ENCODE peak calls at places on chromosome 6, in six cellular contexts. E is neural progenitor cell; C is suprapubic skin; P is CD4-positive, alpha-beta memory T cell; X is GM23248; O is effector memory CD4-positive, alpha-beta T cell. S is an unnamed sample. For H3K36me3 and H3K9me3, the result is how much of the 10 kb centered on the place peaks cover.

GRCh38 chr6:150026976-150027805 is 1.9 kb upstream of the RAET1L start:
- DNase-seq in E (no peak), C (no peak), P (no peak), X (no peak), O (no peak), S (no peak)

GRCh38 chr6:125953502-125953875 is 3.1 kb upstream of the HINT3 start:
- DNase-seq in E (peak), C (no peak), P (no peak), X (no peak), O (no peak), S (no peak)

GRCh38 chr6:77298298-77298697 is 165.0 kb downstream of the HTR1B start:
- DNase-seq in E (no peak), C (no peak), P (no peak), X (no peak), O (no peak), S (no peak)

GRCh38 chr6:14804444-14805210 is 441.2 kb upstream of the JARID2 start:
- DNase-seq in E (no peak), C (peak), P (no peak), X (peak), O (no peak), S (no peak)

GRCh38 chr6:104941694-104942177 is 15.2 kb upstream of the LIN28B start:
- DNase-seq in E (peak), C (no peak), P (no peak), X (no peak), O (no peak), S (no peak)

GRCh38 chr6:41132254-41132653 is 21.9 kb downstream of the TREML1 start:
- DNase-seq in E (no peak), C (no peak), P (no peak), X (no peak), O (no peak), S (no peak)

GRCh38 chr6:6696867-6697531 is 108.5 kb downstream of the LY86 start:
- DNase-seq in E (peak), C (no peak), P (no peak), X (peak), O (no peak), S (no peak)

GRCh38 chr6:131523988-131524673 is 48.9 kb upstream of the ARG1 start:
- DNase-seq in E (no peak), C (no peak), P (no peak), X (no peak), O (no peak), S (no peak)

GRCh38 chr6:38687043-38687353 is 15.9 kb downstream of the GLO1 start:
- DNase-seq in E (no peak), C (no peak), P (no peak), X (no peak), O (no peak), S (no peak)

GRCh38 chr6:44678252-44678935 is 290.9 kb downstream of the CDC5L start:
- DNase-seq in E (no peak), C (no peak), P (no peak), X (no peak), O (no peak), S (no peak)

GRCh38 chr6:106568518-106568917 is 60.8 kb downstream of the RTN4IP1 start:
- DNase-seq in E (no peak), C (no peak), P (no peak), X (peak), O (no peak), S (no peak)

GRCh38 chr6:53273356-53273755 is 75.4 kb downstream of the ELOVL5 start:
- DNase-seq in E (peak), C (no peak), P (no peak), X (no peak), O (no peak), S (no peak)

GRCh38 chr6:157368359-157369049 is 12.5 kb upstream of the ZDHHC14 start:
- DNase-seq in E (no peak), C (no peak), P (no peak), X (no peak), O (no peak), S (no peak)

GRCh38 chr6:90393232-90393884 is 96.7 kb upstream of the BACH2 start:
- DNase-seq in E (peak), C (no peak), P (peak), X (peak), O (peak), S (no peak)

GRCh38 chr6:106163446-106163965 is 77.4 kb downstream of the PRDM1 start:
- DNase-seq in E (peak), C (no peak), P (peak), X (peak), O (peak), S (no peak)

GRCh38 chr6:97189767-97190166 is 93.2 kb downstream of the MMS22L start:
- DNase-seq in E (no peak), C (no peak), P (no peak), X (peak), O (no peak), S (no peak)

GRCh38 chr6:154514481-154514880 is 4.0 kb upstream of the CNKSR3 start:
- DNase-seq in E (no peak), C (no peak), P (no peak), X (no peak), O (no peak), S (no peak)

DNA sequence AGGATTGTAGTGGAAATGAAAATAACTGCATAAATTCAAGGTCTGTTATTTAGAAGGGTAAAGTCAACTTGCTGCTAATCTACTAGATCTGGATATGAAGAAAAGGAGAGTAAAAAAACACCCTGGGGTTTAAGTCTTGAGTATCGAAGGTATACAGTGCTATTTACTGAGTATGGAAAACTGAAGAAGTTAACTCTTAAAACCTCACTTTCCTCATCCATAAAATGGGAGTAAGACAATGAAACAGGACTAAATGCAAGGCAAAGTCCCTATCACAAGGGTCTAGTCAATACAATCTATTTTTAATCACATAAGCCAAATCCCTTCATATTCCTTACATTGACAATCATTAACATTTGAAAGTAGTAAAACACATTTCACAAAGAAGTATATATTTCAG is 2.2 kb downstream of the FBXO5 start:
- DNase-seq in E (no peak), C (no peak), P (no peak), X (no peak), O (no peak), S (no peak)
- H3K4me3 ChIP-seq in E (peak), C (no peak), P (no peak), X (peak), O (no peak), S (no peak)

DNA sequence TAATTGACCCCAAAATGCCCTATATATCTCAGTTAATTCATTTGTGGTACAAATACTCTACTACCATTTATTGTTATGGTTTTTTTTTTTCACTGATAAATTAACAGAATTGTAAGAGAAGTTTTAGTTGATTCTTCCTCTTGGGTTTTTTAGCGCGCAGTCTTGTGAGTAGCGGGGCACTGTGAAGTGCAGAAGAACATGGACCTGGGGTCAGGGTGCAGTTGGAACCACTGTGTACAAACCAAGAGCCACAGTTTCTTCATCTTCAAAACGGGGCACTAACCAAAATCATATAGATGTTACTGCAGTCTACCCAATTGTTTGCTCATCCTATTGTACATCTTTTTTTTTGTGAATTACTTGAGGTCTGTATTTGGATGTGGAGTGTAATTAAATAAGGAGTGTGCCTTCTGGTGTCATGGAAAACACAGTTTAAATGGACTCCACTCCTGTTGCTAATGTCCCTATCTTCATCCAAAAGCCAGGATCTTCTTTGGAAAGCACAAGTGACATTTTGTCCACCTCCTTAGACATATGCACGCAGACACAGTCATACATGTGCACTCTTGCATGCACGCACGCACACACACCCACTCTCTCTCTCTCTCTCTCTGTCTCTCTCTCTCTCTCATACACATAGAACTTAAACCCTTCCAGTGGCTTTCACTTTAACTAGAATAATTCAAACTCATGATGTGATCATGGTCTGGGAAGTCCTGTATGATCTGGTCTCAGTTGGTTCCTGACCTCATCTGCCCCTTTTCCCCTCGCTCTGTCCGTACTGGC is 51.5 kb downstream of the AFDN start:
- DNase-seq in E (no peak), C (no peak), P (no peak), X (no peak), O (no peak), S (no peak)
- H3K36me3 ChIP-seq in E (under half), C (under half), P (under half), X (under half), O (under half), S (under half)

GRCh38 chr6:315226-315625 is 22.9 kb downstream of the DUSP22 start:
- DNase-seq in E (no peak), C (no peak), P (no peak), X (no peak), O (no peak), S (no peak)
- H3K9me3 ChIP-seq in E (under half), C (under half), P (under half), X (under half), O (under half), S (under half)

GRCh38 chr6:169213814-169214520 is 39.7 kb downstream of the THBS2 start:
- DNase-seq in E (no peak), C (no peak), P (no peak), X (no peak), O (no peak), S (no peak)

GRCh38 chr6:169211881-169212280 is 41.8 kb downstream of the THBS2 start:
- DNase-seq in E (no peak), C (no peak), P (no peak), X (no peak), O (no peak), S (no peak)

GRCh38 chr6:169212897-169213813 is 40.5 kb downstream of the THBS2 start:
- DNase-seq in E (peak), C (peak), P (peak), X (peak), O (peak), S (peak)

GRCh38 chr6:169210611-169211010 is 43.0 kb downstream of the THBS2 start:
- DNase-seq in E (no peak), C (no peak), P (no peak), X (no peak), O (no peak), S (no peak)

DNA sequence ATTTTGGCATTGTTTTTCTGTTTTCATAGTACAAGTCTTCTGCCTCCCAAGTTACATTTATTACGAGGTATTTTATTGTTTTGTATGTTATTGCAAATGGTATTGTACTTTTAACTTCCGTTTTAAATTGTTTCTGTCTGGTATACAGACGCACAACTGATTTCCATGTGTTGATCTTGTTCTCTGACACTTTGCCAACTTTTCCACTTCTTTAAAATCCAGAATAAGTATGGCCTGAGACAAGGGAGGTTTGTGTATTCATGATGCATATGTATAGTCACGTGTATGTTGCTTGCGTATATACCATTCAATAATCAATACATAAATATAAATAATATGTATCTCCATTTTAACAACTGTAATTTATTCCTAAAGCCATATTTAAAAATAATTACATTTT is 41.2 kb downstream of the THBS2 start:
- DNase-seq in E (no peak), C (no peak), P (peak), X (no peak), O (no peak), S (no peak)
- H3K4me3 ChIP-seq in E (peak), C (peak), P (no peak), X (peak), O (peak), S (peak)

GRCh38 chr6:43016935-43017334 is 2.9 kb downstream of the KLHDC3 start:
- DNase-seq in E (no peak), C (no peak), P (no peak), X (no peak), O (no peak), S (no peak)
- H3K36me3 ChIP-seq in E (under half), C (under half), P (under half), X (under half), O (under half), S (under half)

DNA sequence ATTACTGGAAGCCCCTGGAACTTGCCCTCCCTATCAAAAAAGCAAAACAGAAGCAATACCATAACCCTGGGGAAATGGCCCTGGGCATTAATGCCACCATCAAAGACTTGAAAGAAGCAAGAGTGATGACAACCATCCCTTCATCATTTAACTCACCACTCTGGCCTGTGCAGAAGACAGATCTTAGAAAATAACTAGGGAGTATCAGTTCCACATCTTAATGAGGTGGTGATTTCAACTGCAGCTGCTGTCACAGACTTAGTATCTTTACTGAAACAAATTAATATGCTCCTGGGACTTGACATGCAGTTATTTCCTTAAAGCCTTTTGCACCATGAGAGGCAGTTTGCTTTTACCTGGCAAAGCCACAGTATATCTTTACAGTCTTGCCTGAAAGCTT is 24.1 kb downstream of the CD164 start:
- DNase-seq in E (no peak), C (no peak), P (no peak), X (no peak), O (no peak), S (no peak)
- H3K9me3 ChIP-seq in E (under half), C (under half), P (under half), X (under half), O (under half), S (under half)

DNA sequence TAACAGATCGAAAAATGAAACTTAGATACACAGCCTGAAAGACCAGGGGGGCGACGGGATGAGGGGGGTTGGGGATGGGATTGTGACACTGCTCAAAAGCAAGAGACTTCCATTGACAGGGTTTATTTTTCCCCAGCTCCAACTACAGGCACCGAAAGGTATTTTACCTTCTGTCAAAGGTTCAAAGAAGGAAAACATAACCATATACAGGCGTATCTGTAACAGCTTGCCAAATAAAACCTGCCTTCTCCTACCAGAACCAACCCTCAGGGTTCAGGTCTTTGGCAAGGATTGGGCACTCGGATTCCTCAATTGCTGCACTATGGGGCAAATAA is 1.3 kb downstream of the EPHA7 start:
- DNase-seq in E (no peak), C (no peak), P (no peak), X (no peak), O (no peak), S (no peak)
- H3K4me3 ChIP-seq in E (peak), C (peak), P (no peak), X (peak), O (peak), S (peak)

GRCh38 chr6:18243302-18243893 is 20.9 kb downstream of the DEK start:
- DNase-seq in E (no peak), C (no peak), P (no peak), X (no peak), O (no peak), S (no peak)
- H3K36me3 ChIP-seq in E (under half), C (under half), P (under half), X (under half), O (under half), S (under half)